ENCODE peak calls at places on chromosomes 6 and 20, in ten cellular contexts. One of them, this sample, is unnamed.

GRCh38 chr20:37552415-37552814 is 24.7 kb upstream of the BLCAP start:
- DNase-seq in cardiac muscle cell: peak; percentile 22
- DNase-seq in IMR-90: peak; percentile 13
- DNase-seq in MM.1S: no peak
- DNase-seq in CD8-positive, alpha-beta T cell: no peak
- DNase-seq in DND-41: no peak
- DNase-seq in pancreas: no peak
- DNase-seq in PC-9: no peak
- DNase-seq in PC-3: peak; percentile 28
- DNase-seq in SK-N-SH: no peak
- DNase-seq in this sample: peak; percentile 74

GRCh38 chr6:14344486-14344885 is 226.9 kb downstream of the CD83 start:
- DNase-seq in cardiac muscle cell: no peak
- DNase-seq in IMR-90: no peak
- DNase-seq in MM.1S: no peak
- DNase-seq in CD8-positive, alpha-beta T cell: no peak
- DNase-seq in DND-41: no peak
- DNase-seq in pancreas: no peak
- DNase-seq in PC-9: no peak
- DNase-seq in PC-3: no peak
- DNase-seq in SK-N-SH: no peak
- DNase-seq in this sample: no peak

GRCh38 chr6:117932001-117932400 is 24.9 kb downstream of the SLC35F1 start:
- DNase-seq in cardiac muscle cell: no peak
- DNase-seq in IMR-90: no peak
- DNase-seq in MM.1S: no peak
- DNase-seq in CD8-positive, alpha-beta T cell: no peak
- DNase-seq in DND-41: no peak
- DNase-seq in pancreas: no peak
- DNase-seq in PC-9: no peak
- DNase-seq in PC-3: no peak
- DNase-seq in SK-N-SH: no peak
- DNase-seq in this sample: no peak

GRCh38 chr20:61978491-61978890 is 87.2 kb downstream of the TAF4 start:
- DNase-seq in cardiac muscle cell: no peak
- DNase-seq in IMR-90: no peak
- DNase-seq in MM.1S: no peak
- DNase-seq in CD8-positive, alpha-beta T cell: no peak
- DNase-seq in DND-41: no peak
- DNase-seq in pancreas: no peak
- DNase-seq in PC-9: no peak
- DNase-seq in PC-3: no peak
- DNase-seq in SK-N-SH: no peak
- DNase-seq in this sample: no peak

GRCh38 chr20:43003318-43003928 is 186.3 kb downstream of the PTPRT start:
- DNase-seq in cardiac muscle cell: no peak
- DNase-seq in IMR-90: no peak
- DNase-seq in MM.1S: no peak
- DNase-seq in CD8-positive, alpha-beta T cell: no peak
- DNase-seq in DND-41: no peak
- DNase-seq in pancreas: no peak
- DNase-seq in PC-9: no peak
- DNase-seq in PC-3: no peak
- DNase-seq in SK-N-SH: no peak
- DNase-seq in this sample: no peak

GRCh38 chr6:159532155-159532554 is 160.9 kb downstream of the SOD2 start:
- DNase-seq in cardiac muscle cell: no peak
- DNase-seq in IMR-90: no peak
- DNase-seq in MM.1S: no peak
- DNase-seq in CD8-positive, alpha-beta T cell: no peak
- DNase-seq in DND-41: no peak
- DNase-seq in pancreas: no peak
- DNase-seq in PC-9: no peak
- DNase-seq in PC-3: no peak
- DNase-seq in SK-N-SH: no peak
- DNase-seq in this sample: no peak

GRCh38 chr6:56710967-56711366 is 68.3 kb upstream of the DST start:
- DNase-seq in cardiac muscle cell: no peak
- DNase-seq in IMR-90: no peak
- DNase-seq in MM.1S: no peak
- DNase-seq in CD8-positive, alpha-beta T cell: no peak
- DNase-seq in DND-41: no peak
- DNase-seq in pancreas: no peak
- DNase-seq in PC-9: no peak
- DNase-seq in PC-3: no peak
- DNase-seq in SK-N-SH: no peak
- DNase-seq in this sample: no peak

GRCh38 chr6:128069180-128069579 is 168.3 kb upstream of the THEMIS start:
- DNase-seq in cardiac muscle cell: peak; percentile 61
- DNase-seq in IMR-90: peak; percentile 87
- DNase-seq in MM.1S: no peak
- DNase-seq in CD8-positive, alpha-beta T cell: no peak
- DNase-seq in DND-41: no peak
- DNase-seq in pancreas: no peak
- DNase-seq in PC-9: no peak
- DNase-seq in PC-3: no peak
- DNase-seq in SK-N-SH: no peak
- DNase-seq in this sample: no peak

GRCh38 chr20:33442136-33443005 is 1.2 kb downstream of the SNTA1 start:
- DNase-seq in cardiac muscle cell: no peak
- DNase-seq in IMR-90: no peak
- DNase-seq in MM.1S: no peak
- DNase-seq in CD8-positive, alpha-beta T cell: no peak
- DNase-seq in DND-41: no peak
- DNase-seq in pancreas: no peak
- DNase-seq in PC-9: no peak
- DNase-seq in PC-3: no peak
- DNase-seq in SK-N-SH: no peak
- DNase-seq in this sample: no peak

GRCh38 chr6:162249907-162250642 is 477.5 kb downstream of the PRKN start:
- DNase-seq in cardiac muscle cell: no peak
- DNase-seq in IMR-90: no peak
- DNase-seq in MM.1S: no peak
- DNase-seq in CD8-positive, alpha-beta T cell: no peak
- DNase-seq in DND-41: no peak
- DNase-seq in pancreas: no peak
- DNase-seq in PC-9: no peak
- DNase-seq in PC-3: no peak
- DNase-seq in SK-N-SH: no peak
- DNase-seq in this sample: no peak

GRCh38 chr6:162245831-162246230 is 481.7 kb downstream of the PRKN start:
- DNase-seq in cardiac muscle cell: no peak
- DNase-seq in IMR-90: no peak
- DNase-seq in MM.1S: no peak
- DNase-seq in CD8-positive, alpha-beta T cell: no peak
- DNase-seq in DND-41: no peak
- DNase-seq in pancreas: no peak
- DNase-seq in PC-9: no peak
- DNase-seq in PC-3: no peak
- DNase-seq in SK-N-SH: no peak
- DNase-seq in this sample: no peak

GRCh38 chr6:162251257-162251656 is 476.3 kb downstream of the PRKN start:
- DNase-seq in cardiac muscle cell: peak; percentile 5
- DNase-seq in IMR-90: no peak
- DNase-seq in MM.1S: no peak
- DNase-seq in CD8-positive, alpha-beta T cell: no peak
- DNase-seq in DND-41: no peak
- DNase-seq in pancreas: peak; percentile 25
- DNase-seq in PC-9: no peak
- DNase-seq in PC-3: no peak
- DNase-seq in SK-N-SH: no peak
- DNase-seq in this sample: no peak
- TF ChIP-seq CTCF in cardiac muscle cell: peak; percentile 21
- TF ChIP-seq CTCF in IMR-90: no peak
- TF ChIP-seq CTCF in MM.1S: no peak
- TF ChIP-seq CTCF in CD8-positive, alpha-beta T cell: no peak
- TF ChIP-seq CTCF in DND-41: no peak
- TF ChIP-seq CTCF in pancreas: no peak
- TF ChIP-seq CTCF in PC-9: no peak
- TF ChIP-seq CTCF in PC-3: peak; percentile 28
- TF ChIP-seq CTCF in SK-N-SH: no peak
- TF ChIP-seq CTCF in this sample: no peak

DNA sequence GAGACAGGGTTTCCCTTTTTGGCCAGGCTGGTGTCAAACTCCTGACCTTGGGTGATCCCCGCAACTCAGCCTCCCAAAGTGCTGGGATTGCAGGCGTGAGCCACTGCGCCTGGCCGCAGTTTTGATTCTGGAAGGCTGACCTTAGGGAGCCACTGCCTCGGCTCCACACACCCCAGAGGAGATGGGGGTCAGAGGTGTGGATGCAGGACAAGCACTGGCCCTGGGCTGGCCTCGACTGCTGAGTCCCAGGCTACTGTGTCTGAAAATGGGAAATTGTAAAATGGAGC is 1.5 kb downstream of the ZBP1 start:
- DNase-seq in cardiac muscle cell: no peak
- DNase-seq in IMR-90: no peak
- DNase-seq in MM.1S: no peak
- DNase-seq in CD8-positive, alpha-beta T cell: no peak
- DNase-seq in DND-41: no peak
- DNase-seq in pancreas: peak; percentile 5
- DNase-seq in PC-9: no peak
- DNase-seq in PC-3: no peak
- DNase-seq in SK-N-SH: no peak
- DNase-seq in this sample: no peak
- H3K27me3 ChIP-seq in cardiac muscle cell: peaks cover 11% of the 10 kb centered on the region
- H3K27me3 ChIP-seq in IMR-90: peaks cover 9% of the 10 kb centered on the region
- H3K27me3 ChIP-seq in MM.1S: peaks cover 6% of the 10 kb centered on the region
- H3K27me3 ChIP-seq in CD8-positive, alpha-beta T cell: no peaks in the 10 kb centered on the region
- H3K27me3 ChIP-seq in DND-41: peaks cover 10% of the 10 kb centered on the region
- H3K27me3 ChIP-seq in pancreas: no peaks in the 10 kb centered on the region
- H3K27me3 ChIP-seq in PC-9: no peaks in the 10 kb centered on the region
- H3K27me3 ChIP-seq in PC-3: no peaks in the 10 kb centered on the region
- H3K27me3 ChIP-seq in SK-N-SH: no peaks in the 10 kb centered on the region
- H3K27me3 ChIP-seq in this sample: peaks cover 15% of the 10 kb centered on the region

DNA sequence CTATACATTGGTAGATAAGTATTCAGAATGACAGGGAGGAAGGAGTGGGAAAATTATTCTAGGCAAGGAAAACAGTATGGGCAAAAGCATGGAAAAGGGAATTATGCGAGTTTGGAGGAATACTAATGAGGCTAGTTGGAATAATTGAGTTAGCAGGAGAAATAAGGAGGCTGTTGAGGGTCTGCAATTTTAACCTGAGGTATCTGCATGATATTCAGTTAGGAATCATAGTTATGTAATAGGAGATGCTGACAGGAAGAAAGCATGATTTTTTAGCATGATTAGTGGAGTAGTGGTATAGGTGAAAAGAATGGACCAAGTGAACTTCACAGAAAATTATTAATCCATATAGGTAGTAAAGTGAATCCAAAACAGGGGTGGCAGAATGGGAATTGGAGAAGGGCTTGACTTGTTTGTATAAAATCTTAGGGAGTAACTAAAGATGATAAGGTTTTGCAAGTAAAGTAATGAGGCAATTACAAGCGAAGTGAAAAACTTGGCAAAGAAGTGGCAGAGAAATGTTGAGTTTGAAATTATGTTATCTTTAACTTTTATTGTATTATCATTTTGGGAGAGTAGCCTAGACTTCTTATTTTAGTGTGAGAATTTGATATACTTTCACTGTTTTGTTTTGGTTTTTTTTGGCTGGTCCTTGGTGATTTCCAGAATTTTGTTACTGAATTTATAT is 5.7 kb downstream of the STXBP5 start:
- DNase-seq in cardiac muscle cell: peak; percentile 42
- DNase-seq in IMR-90: no peak
- DNase-seq in MM.1S: no peak
- DNase-seq in CD8-positive, alpha-beta T cell: no peak
- DNase-seq in DND-41: no peak
- DNase-seq in pancreas: no peak
- DNase-seq in PC-9: no peak
- DNase-seq in PC-3: no peak
- DNase-seq in SK-N-SH: no peak
- DNase-seq in this sample: no peak
- H3K4me3 ChIP-seq in cardiac muscle cell: no peak overlapping the region
- H3K4me3 ChIP-seq in IMR-90: no peak overlapping the region
- H3K4me3 ChIP-seq in MM.1S: no peak overlapping the region
- H3K4me3 ChIP-seq in CD8-positive, alpha-beta T cell: no peak overlapping the region
- H3K4me3 ChIP-seq in DND-41: no peak overlapping the region
- H3K4me3 ChIP-seq in pancreas: no peak overlapping the region
- H3K4me3 ChIP-seq in PC-9: no peak overlapping the region
- H3K4me3 ChIP-seq in PC-3: no peak overlapping the region
- H3K4me3 ChIP-seq in SK-N-SH: no peak overlapping the region
- H3K4me3 ChIP-seq in this sample: no peak overlapping the region

GRCh38 chr20:13545755-13546154 is 93.0 kb downstream of the TASP1 start:
- DNase-seq in cardiac muscle cell: peak; percentile 11
- DNase-seq in IMR-90: no peak
- DNase-seq in MM.1S: no peak
- DNase-seq in CD8-positive, alpha-beta T cell: no peak
- DNase-seq in DND-41: no peak
- DNase-seq in pancreas: no peak
- DNase-seq in PC-9: no peak
- DNase-seq in PC-3: no peak
- DNase-seq in SK-N-SH: no peak
- DNase-seq in this sample: no peak

GRCh38 chr20:13552061-13552460 is 86.7 kb downstream of the TASP1 start:
- DNase-seq in cardiac muscle cell: no peak
- DNase-seq in IMR-90: peak; percentile 69
- DNase-seq in MM.1S: no peak
- DNase-seq in CD8-positive, alpha-beta T cell: no peak
- DNase-seq in DND-41: no peak
- DNase-seq in pancreas: no peak
- DNase-seq in PC-9: no peak
- DNase-seq in PC-3: peak; percentile 95
- DNase-seq in SK-N-SH: no peak
- DNase-seq in this sample: peak; percentile 65

GRCh38 chr20:13549451-13549850 is 89.3 kb downstream of the TASP1 start:
- DNase-seq in cardiac muscle cell: no peak
- DNase-seq in IMR-90: no peak
- DNase-seq in MM.1S: no peak
- DNase-seq in CD8-positive, alpha-beta T cell: no peak
- DNase-seq in DND-41: no peak
- DNase-seq in pancreas: no peak
- DNase-seq in PC-9: no peak
- DNase-seq in PC-3: no peak
- DNase-seq in SK-N-SH: no peak
- DNase-seq in this sample: no peak

GRCh38 chr20:13543783-13544182 is 94.9 kb downstream of the TASP1 start:
- DNase-seq in cardiac muscle cell: no peak
- DNase-seq in IMR-90: no peak
- DNase-seq in MM.1S: no peak
- DNase-seq in CD8-positive, alpha-beta T cell: no peak
- DNase-seq in DND-41: no peak
- DNase-seq in pancreas: no peak
- DNase-seq in PC-9: no peak
- DNase-seq in PC-3: no peak
- DNase-seq in SK-N-SH: no peak
- DNase-seq in this sample: no peak

DNA sequence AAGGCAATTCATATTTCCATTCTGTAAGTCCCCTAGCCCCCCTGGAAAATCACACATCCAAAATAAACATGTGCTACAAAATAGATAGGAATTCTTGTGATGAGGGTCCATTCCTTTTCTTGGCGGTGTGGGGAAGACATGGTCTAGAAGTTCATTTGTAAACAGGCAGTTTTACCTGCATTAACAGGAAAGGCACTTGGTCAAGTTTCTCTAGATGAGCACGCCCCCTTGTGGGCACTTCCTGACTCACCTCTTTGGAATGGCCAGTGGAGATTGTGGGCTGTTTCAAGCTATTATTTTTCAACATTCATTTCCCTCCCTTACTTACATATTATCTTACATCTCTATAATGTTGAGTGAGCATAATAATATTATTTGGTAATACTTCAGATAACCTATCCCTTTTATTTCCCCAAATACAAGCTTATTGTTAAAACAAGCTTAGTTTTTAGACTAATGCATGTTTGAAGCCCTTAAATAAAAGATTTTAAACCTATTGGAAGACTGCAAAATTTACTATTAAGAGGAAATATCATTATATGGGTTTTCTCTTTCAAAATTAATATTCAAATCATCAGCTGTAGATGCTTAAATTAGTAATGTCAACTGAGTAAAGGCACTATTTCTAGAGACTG is 92.1 kb downstream of the TASP1 start:
- DNase-seq in cardiac muscle cell: peak; percentile 81
- DNase-seq in IMR-90: peak; percentile 71
- DNase-seq in MM.1S: peak; percentile 79
- DNase-seq in CD8-positive, alpha-beta T cell: peak; percentile 28
- DNase-seq in DND-41: peak; percentile 76
- DNase-seq in pancreas: peak; percentile 77
- DNase-seq in PC-9: peak; percentile 37
- DNase-seq in PC-3: peak; percentile 93
- DNase-seq in SK-N-SH: peak; percentile 33
- DNase-seq in this sample: peak; percentile 67
- TF ChIP-seq CTCF in cardiac muscle cell: peak; percentile 82
- TF ChIP-seq CTCF in IMR-90: peak; percentile 75
- TF ChIP-seq CTCF in MM.1S: peak; percentile 86
- TF ChIP-seq CTCF in CD8-positive, alpha-beta T cell: peak; percentile 72
- TF ChIP-seq CTCF in DND-41: peak; percentile 85
- TF ChIP-seq CTCF in pancreas: peak; percentile 56
- TF ChIP-seq CTCF in PC-9: peak; percentile 83
- TF ChIP-seq CTCF in PC-3: peak; percentile 92
- TF ChIP-seq CTCF in SK-N-SH: peak; percentile 92
- TF ChIP-seq CTCF in this sample: peak; percentile 71

This sample was measured in bronchial epithelial cell.